ENCODE peak calls at places on chromosome 4, in seven cellular contexts. One of them, this sample, is unnamed.

GRCh38 chr4:99087887-99088484 is 602 bp downstream of the ADH5 start:
- DNase-seq in H1: no peak
- DNase-seq in GM12878: no peak
- DNase-seq in SK-N-SH: peak
- DNase-seq in HCT116: no peak
- DNase-seq in T47D: peak
- DNase-seq in HepG2: peak
- DNase-seq in this sample: no peak

GRCh38 chr4:127174168-127174567 is 458.6 kb upstream of the INTU start:
- DNase-seq in H1: no peak
- DNase-seq in GM12878: no peak
- DNase-seq in SK-N-SH: no peak
- DNase-seq in HCT116: no peak
- DNase-seq in T47D: no peak
- DNase-seq in HepG2: no peak
- DNase-seq in this sample: no peak

GRCh38 chr4:3514221-3514780 is 17.9 kb downstream of the LRPAP1 start:
- DNase-seq in H1: no peak
- DNase-seq in GM12878: no peak
- DNase-seq in SK-N-SH: no peak
- DNase-seq in HCT116: no peak
- DNase-seq in T47D: no peak
- DNase-seq in HepG2: no peak
- DNase-seq in this sample: no peak

GRCh38 chr4:77699731-77700210 is 94.2 kb downstream of the CXCL13 start:
- DNase-seq in H1: no peak
- DNase-seq in GM12878: no peak
- DNase-seq in SK-N-SH: peak
- DNase-seq in HCT116: no peak
- DNase-seq in T47D: peak
- DNase-seq in HepG2: peak
- DNase-seq in this sample: no peak

GRCh38 chr4:128285085-128286023 is 2.3 kb downstream of the PGRMC2 start:
- DNase-seq in H1: no peak
- DNase-seq in GM12878: no peak
- DNase-seq in SK-N-SH: no peak
- DNase-seq in HCT116: no peak
- DNase-seq in T47D: peak
- DNase-seq in HepG2: peak
- DNase-seq in this sample: no peak

GRCh38 chr4:139761461-139761860 is 95.8 kb downstream of the MGST2 start:
- DNase-seq in H1: no peak
- DNase-seq in GM12878: no peak
- DNase-seq in SK-N-SH: peak
- DNase-seq in HCT116: peak
- DNase-seq in T47D: peak
- DNase-seq in HepG2: peak
- DNase-seq in this sample: peak

GRCh38 chr4:106034751-106035150 is 139.5 kb downstream of the NPNT start:
- DNase-seq in H1: no peak
- DNase-seq in GM12878: no peak
- DNase-seq in SK-N-SH: no peak
- DNase-seq in HCT116: no peak
- DNase-seq in T47D: no peak
- DNase-seq in HepG2: no peak
- DNase-seq in this sample: no peak

GRCh38 chr4:3725936-3726895 is 40.0 kb upstream of the ADRA2C start:
- DNase-seq in H1: no peak
- DNase-seq in GM12878: no peak
- DNase-seq in SK-N-SH: no peak
- DNase-seq in HCT116: no peak
- DNase-seq in T47D: no peak
- DNase-seq in HepG2: no peak
- DNase-seq in this sample: no peak

GRCh38 chr4:82104578-82104977 is 269.2 kb downstream of the HNRNPD start:
- DNase-seq in H1: peak
- DNase-seq in GM12878: no peak
- DNase-seq in SK-N-SH: no peak
- DNase-seq in HCT116: no peak
- DNase-seq in T47D: no peak
- DNase-seq in HepG2: no peak
- DNase-seq in this sample: no peak

GRCh38 chr4:106584590-106584989 is 216.0 kb upstream of the GIMD1 start:
- DNase-seq in H1: no peak
- DNase-seq in GM12878: no peak
- DNase-seq in SK-N-SH: no peak
- DNase-seq in HCT116: no peak
- DNase-seq in T47D: no peak
- DNase-seq in HepG2: no peak
- DNase-seq in this sample: no peak

GRCh38 chr4:151426513-151426912 is 17.5 kb downstream of the FHIP1A start:
- DNase-seq in H1: no peak
- DNase-seq in GM12878: no peak
- DNase-seq in SK-N-SH: no peak
- DNase-seq in HCT116: no peak
- DNase-seq in T47D: no peak
- DNase-seq in HepG2: no peak
- DNase-seq in this sample: no peak

GRCh38 chr4:139838811-139839210 is 173.2 kb downstream of the MGST2 start:
- DNase-seq in H1: no peak
- DNase-seq in GM12878: no peak
- DNase-seq in SK-N-SH: no peak
- DNase-seq in HCT116: no peak
- DNase-seq in T47D: no peak
- DNase-seq in HepG2: no peak
- DNase-seq in this sample: no peak

GRCh38 chr4:118206627-118207026 is 146.2 kb downstream of the PRSS12 start:
- DNase-seq in H1: no peak
- DNase-seq in GM12878: no peak
- DNase-seq in SK-N-SH: no peak
- DNase-seq in HCT116: no peak
- DNase-seq in T47D: no peak
- DNase-seq in HepG2: no peak
- DNase-seq in this sample: no peak
- TF ChIP-seq JUND in H1: no peak
- TF ChIP-seq JUND in GM12878: no peak
- TF ChIP-seq JUND in SK-N-SH: no peak
- TF ChIP-seq JUND in HCT116: no peak
- TF ChIP-seq JUND in T47D: no peak
- TF ChIP-seq JUND in HepG2: no peak
- TF ChIP-seq JUND in this sample: no peak

DNA sequence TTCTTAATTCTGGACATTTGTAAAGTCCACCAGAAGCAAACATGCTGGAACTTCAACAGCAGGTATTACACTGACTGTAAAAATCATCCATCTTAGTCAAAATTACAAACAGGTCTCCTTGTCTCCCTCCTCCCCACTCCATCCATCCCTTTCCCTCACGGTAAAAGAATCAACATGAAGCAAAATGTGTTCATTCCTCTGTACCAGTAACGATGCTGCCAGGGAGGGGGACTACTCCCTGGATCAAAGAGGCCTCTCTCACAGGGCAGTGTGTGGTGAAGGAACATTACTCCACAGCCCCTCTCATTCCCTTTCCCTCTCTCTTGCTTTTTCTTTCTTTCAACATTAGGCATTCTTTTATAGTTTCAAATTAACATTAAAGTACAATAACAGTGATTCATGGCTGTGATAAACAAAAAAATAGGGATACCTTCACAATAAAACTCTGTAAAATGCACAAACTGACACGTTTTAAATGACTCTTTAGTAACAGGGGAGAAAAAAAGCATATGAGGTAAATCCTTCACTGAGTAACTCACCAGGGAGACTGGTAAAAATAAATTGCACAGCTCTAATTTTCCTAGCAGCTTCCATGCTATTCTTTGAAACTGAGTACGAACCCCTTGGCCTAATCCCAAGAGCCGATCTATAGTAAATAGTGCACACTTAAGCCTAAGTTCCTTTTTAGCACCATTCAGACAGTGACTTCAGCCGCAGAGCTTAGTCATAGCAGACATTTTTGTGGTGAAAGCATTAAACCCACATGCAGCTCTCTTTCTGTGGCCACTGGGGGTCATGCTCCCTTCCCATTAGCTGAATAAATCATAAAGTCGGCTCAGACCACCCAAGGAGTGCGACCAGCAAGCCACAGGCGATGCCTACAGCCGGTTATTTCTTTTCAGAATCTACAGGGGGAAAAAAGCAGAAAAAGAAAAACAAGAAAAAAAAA is 215.6 kb upstream of the GYPA start:
- DNase-seq in H1: no peak
- DNase-seq in GM12878: peak
- DNase-seq in SK-N-SH: no peak
- DNase-seq in HCT116: peak
- DNase-seq in T47D: peak
- DNase-seq in HepG2: peak
- DNase-seq in this sample: peak
- TF ChIP-seq JUND in H1: no peak
- TF ChIP-seq JUND in GM12878: peak
- TF ChIP-seq JUND in SK-N-SH: peak
- TF ChIP-seq JUND in HCT116: peak
- TF ChIP-seq JUND in T47D: no peak
- TF ChIP-seq JUND in HepG2: no peak
- TF ChIP-seq JUND in this sample: no peak

GRCh38 chr4:38837334-38837733 is 19.3 kb downstream of the TLR6 start:
- DNase-seq in H1: no peak
- DNase-seq in GM12878: no peak
- DNase-seq in SK-N-SH: no peak
- DNase-seq in HCT116: no peak
- DNase-seq in T47D: no peak
- DNase-seq in HepG2: no peak
- DNase-seq in this sample: no peak

GRCh38 chr4:38832624-38833528 is 23.7 kb downstream of the TLR6 start:
- DNase-seq in H1: no peak
- DNase-seq in GM12878: no peak
- DNase-seq in SK-N-SH: no peak
- DNase-seq in HCT116: no peak
- DNase-seq in T47D: no peak
- DNase-seq in HepG2: no peak
- DNase-seq in this sample: no peak

GRCh38 chr4:38842998-38843397 is 13.6 kb downstream of the TLR6 start:
- DNase-seq in H1: no peak
- DNase-seq in GM12878: no peak
- DNase-seq in SK-N-SH: no peak
- DNase-seq in HCT116: no peak
- DNase-seq in T47D: no peak
- DNase-seq in HepG2: no peak
- DNase-seq in this sample: no peak

GRCh38 chr4:38834570-38834969 is 22.0 kb downstream of the TLR6 start:
- DNase-seq in H1: no peak
- DNase-seq in GM12878: no peak
- DNase-seq in SK-N-SH: no peak
- DNase-seq in HCT116: no peak
- DNase-seq in T47D: no peak
- DNase-seq in HepG2: no peak
- DNase-seq in this sample: no peak

GRCh38 chr4:38837849-38838248 is 18.8 kb downstream of the TLR6 start:
- DNase-seq in H1: no peak
- DNase-seq in GM12878: no peak
- DNase-seq in SK-N-SH: no peak
- DNase-seq in HCT116: no peak
- DNase-seq in T47D: no peak
- DNase-seq in HepG2: no peak
- DNase-seq in this sample: no peak
- TF ChIP-seq JUND in H1: no peak
- TF ChIP-seq JUND in GM12878: no peak
- TF ChIP-seq JUND in SK-N-SH: peak
- TF ChIP-seq JUND in HCT116: no peak
- TF ChIP-seq JUND in T47D: no peak
- TF ChIP-seq JUND in HepG2: no peak
- TF ChIP-seq JUND in this sample: no peak

GRCh38 chr4:108314900-108315589 is 146.3 kb upstream of the LEF1 start:
- DNase-seq in H1: no peak
- DNase-seq in GM12878: no peak
- DNase-seq in SK-N-SH: no peak
- DNase-seq in HCT116: no peak
- DNase-seq in T47D: no peak
- DNase-seq in HepG2: no peak
- DNase-seq in this sample: no peak

GRCh38 chr4:108313546-108314339 is 145.0 kb upstream of the LEF1 start:
- DNase-seq in H1: no peak
- DNase-seq in GM12878: no peak
- DNase-seq in SK-N-SH: no peak
- DNase-seq in HCT116: no peak
- DNase-seq in T47D: no peak
- DNase-seq in HepG2: no peak
- DNase-seq in this sample: no peak

GRCh38 chr4:108315699-108316098 is 147.0 kb upstream of the LEF1 start:
- DNase-seq in H1: no peak
- DNase-seq in GM12878: no peak
- DNase-seq in SK-N-SH: no peak
- DNase-seq in HCT116: no peak
- DNase-seq in T47D: no peak
- DNase-seq in HepG2: no peak
- DNase-seq in this sample: no peak

GRCh38 chr4:108311313-108311712 is 142.6 kb upstream of the LEF1 start:
- DNase-seq in H1: no peak
- DNase-seq in GM12878: no peak
- DNase-seq in SK-N-SH: no peak
- DNase-seq in HCT116: no peak
- DNase-seq in T47D: no peak
- DNase-seq in HepG2: no peak
- DNase-seq in this sample: no peak
- TF ChIP-seq JUND in H1: no peak
- TF ChIP-seq JUND in GM12878: no peak
- TF ChIP-seq JUND in SK-N-SH: no peak
- TF ChIP-seq JUND in HCT116: no peak
- TF ChIP-seq JUND in T47D: no peak
- TF ChIP-seq JUND in HepG2: no peak
- TF ChIP-seq JUND in this sample: no peak

GRCh38 chr4:29553842-29554241 is 1166.3 kb upstream of the PCDH7 start:
- DNase-seq in H1: no peak
- DNase-seq in GM12878: no peak
- DNase-seq in SK-N-SH: no peak
- DNase-seq in HCT116: peak
- DNase-seq in T47D: no peak
- DNase-seq in HepG2: no peak
- DNase-seq in this sample: no peak
- TF ChIP-seq JUND in H1: no peak
- TF ChIP-seq JUND in GM12878: no peak
- TF ChIP-seq JUND in SK-N-SH: no peak
- TF ChIP-seq JUND in HCT116: no peak
- TF ChIP-seq JUND in T47D: no peak
- TF ChIP-seq JUND in HepG2: no peak
- TF ChIP-seq JUND in this sample: no peak

GRCh38 chr4:8394125-8394524 is 46.4 kb downstream of the ACOX3 start:
- DNase-seq in H1: no peak
- DNase-seq in GM12878: no peak
- DNase-seq in SK-N-SH: no peak
- DNase-seq in HCT116: no peak
- DNase-seq in T47D: no peak
- DNase-seq in HepG2: no peak
- DNase-seq in this sample: no peak
- TF ChIP-seq JUND in H1: no peak
- TF ChIP-seq JUND in GM12878: no peak
- TF ChIP-seq JUND in SK-N-SH: no peak
- TF ChIP-seq JUND in HCT116: no peak
- TF ChIP-seq JUND in T47D: no peak
- TF ChIP-seq JUND in HepG2: no peak
- TF ChIP-seq JUND in this sample: no peak

This sample was measured in K562.